ENCODE peak calls at places on chromosomes 6 and 20, in nine cellular contexts. One of them, this sample, is unnamed.

GRCh38 chr6:109527989-109528388 is 45.0 kb upstream of the ZBTB24 start:
- DNase-seq in fibroblast of pulmonary artery: peak
- DNase-seq in Peyer's patch: no peak
- DNase-seq in epithelial cell of esophagus: peak
- DNase-seq in ovary: no peak
- DNase-seq in foreskin fibroblast: peak
- DNase-seq in mammary epithelial cell: peak
- DNase-seq in left ventricle myocardium inferior: no peak
- DNase-seq in hepatocyte: no peak
- DNase-seq in this sample: no peak

GRCh38 chr6:41651962-41652657 is 13.8 kb downstream of the MDFI start:
- DNase-seq in foreskin fibroblast: no peak
- DNase-seq in ovary: no peak
- DNase-seq in left ventricle myocardium inferior: no peak
- DNase-seq in epithelial cell of esophagus: no peak
- DNase-seq in mammary epithelial cell: no peak
- DNase-seq in hepatocyte: no peak
- DNase-seq in Peyer's patch: no peak
- DNase-seq in fibroblast of pulmonary artery: no peak
- DNase-seq in this sample: no peak

GRCh38 chr20:47220161-47220582 is 136.3 kb downstream of the ZMYND8 start:
- DNase-seq in left ventricle myocardium inferior: no peak
- DNase-seq in Peyer's patch: peak
- DNase-seq in fibroblast of pulmonary artery: peak
- DNase-seq in foreskin fibroblast: peak
- DNase-seq in ovary: no peak
- DNase-seq in mammary epithelial cell: no peak
- DNase-seq in epithelial cell of esophagus: peak
- DNase-seq in hepatocyte: no peak
- DNase-seq in this sample: no peak

GRCh38 chr20:20594171-20594530 is 118.3 kb downstream of the RALGAPA2 start:
- DNase-seq in epithelial cell of esophagus: peak
- DNase-seq in foreskin fibroblast: peak
- DNase-seq in left ventricle myocardium inferior: no peak
- DNase-seq in mammary epithelial cell: no peak
- DNase-seq in hepatocyte: peak
- DNase-seq in ovary: no peak
- DNase-seq in fibroblast of pulmonary artery: peak
- DNase-seq in Peyer's patch: no peak
- DNase-seq in this sample: no peak

GRCh38 chr20:64099880-64100565 is 7.3 kb downstream of the NPBWR2 start:
- DNase-seq in hepatocyte: no peak
- DNase-seq in left ventricle myocardium inferior: no peak
- DNase-seq in foreskin fibroblast: no peak
- DNase-seq in fibroblast of pulmonary artery: no peak
- DNase-seq in epithelial cell of esophagus: no peak
- DNase-seq in mammary epithelial cell: no peak
- DNase-seq in Peyer's patch: peak
- DNase-seq in ovary: no peak
- DNase-seq in this sample: no peak

GRCh38 chr6:133632206-133632605 is 256.7 kb upstream of the TCF21 start:
- DNase-seq in foreskin fibroblast: peak
- DNase-seq in left ventricle myocardium inferior: no peak
- DNase-seq in ovary: no peak
- DNase-seq in epithelial cell of esophagus: peak
- DNase-seq in fibroblast of pulmonary artery: peak
- DNase-seq in Peyer's patch: no peak
- DNase-seq in mammary epithelial cell: peak
- DNase-seq in hepatocyte: peak
- DNase-seq in this sample: no peak

GRCh38 chr6:121794630-121795029 is 359.2 kb downstream of the GJA1 start:
- DNase-seq in epithelial cell of esophagus: peak
- DNase-seq in foreskin fibroblast: peak
- DNase-seq in fibroblast of pulmonary artery: peak
- DNase-seq in hepatocyte: peak
- DNase-seq in Peyer's patch: no peak
- DNase-seq in ovary: no peak
- DNase-seq in left ventricle myocardium inferior: no peak
- DNase-seq in mammary epithelial cell: peak
- DNase-seq in this sample: no peak

GRCh38 chr6:24093381-24093780 is 32.6 kb upstream of the NRSN1 start:
- DNase-seq in left ventricle myocardium inferior: no peak
- DNase-seq in hepatocyte: no peak
- DNase-seq in epithelial cell of esophagus: no peak
- DNase-seq in Peyer's patch: no peak
- DNase-seq in ovary: no peak
- DNase-seq in fibroblast of pulmonary artery: no peak
- DNase-seq in foreskin fibroblast: no peak
- DNase-seq in mammary epithelial cell: no peak
- DNase-seq in this sample: no peak

DNA sequence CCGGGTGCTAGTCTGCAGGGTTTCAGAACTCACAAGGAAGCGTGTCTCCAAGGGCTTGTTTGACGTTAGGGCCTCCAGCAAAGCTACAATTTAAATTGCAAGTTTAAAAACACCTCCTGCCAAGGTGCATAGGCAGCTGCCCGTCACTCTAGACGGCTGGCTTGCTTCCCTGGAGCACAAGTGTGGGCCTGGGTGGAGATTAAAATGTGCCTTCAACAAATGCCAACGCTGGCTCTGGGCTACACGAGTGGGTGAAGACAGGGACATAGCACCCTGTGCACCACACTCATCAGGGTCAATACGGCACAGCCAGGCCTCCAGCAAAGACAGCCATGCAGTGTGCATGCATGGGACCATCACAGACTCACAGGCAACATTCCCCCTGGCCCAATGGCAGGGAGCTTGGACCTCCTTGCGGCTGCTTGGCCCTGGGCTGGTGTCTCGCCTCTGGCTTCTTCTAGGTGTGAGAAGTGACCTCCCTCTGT is 48.4 kb upstream of the FRMD1 start:
- DNase-seq in left ventricle myocardium inferior: peak
- DNase-seq in foreskin fibroblast: no peak
- DNase-seq in fibroblast of pulmonary artery: no peak
- DNase-seq in ovary: no peak
- DNase-seq in hepatocyte: no peak
- DNase-seq in mammary epithelial cell: no peak
- DNase-seq in epithelial cell of esophagus: no peak
- DNase-seq in Peyer's patch: peak
- DNase-seq in this sample: peak
- H3K4me3 ChIP-seq in left ventricle myocardium inferior: no peak
- H3K4me3 ChIP-seq in foreskin fibroblast: no peak
- H3K4me3 ChIP-seq in fibroblast of pulmonary artery: no peak
- H3K4me3 ChIP-seq in ovary: no peak
- H3K4me3 ChIP-seq in hepatocyte: no peak
- H3K4me3 ChIP-seq in mammary epithelial cell: no peak
- H3K4me3 ChIP-seq in epithelial cell of esophagus: no peak
- H3K4me3 ChIP-seq in Peyer's patch: no peak
- H3K4me3 ChIP-seq in this sample: no peak

GRCh38 chr20:1227121-1227582 is 1.3 kb downstream of the RAD21L1 start:
- DNase-seq in left ventricle myocardium inferior: no peak
- DNase-seq in hepatocyte: no peak
- DNase-seq in epithelial cell of esophagus: no peak
- DNase-seq in foreskin fibroblast: no peak
- DNase-seq in mammary epithelial cell: no peak
- DNase-seq in Peyer's patch: no peak
- DNase-seq in ovary: no peak
- DNase-seq in fibroblast of pulmonary artery: no peak
- DNase-seq in this sample: no peak
- TF ChIP-seq CTCF in left ventricle myocardium inferior: no peak
- TF ChIP-seq CTCF in hepatocyte: no peak
- TF ChIP-seq CTCF in epithelial cell of esophagus: no peak
- TF ChIP-seq CTCF in foreskin fibroblast: no peak
- TF ChIP-seq CTCF in mammary epithelial cell: no peak
- TF ChIP-seq CTCF in Peyer's patch: no peak
- TF ChIP-seq CTCF in ovary: no peak
- TF ChIP-seq CTCF in fibroblast of pulmonary artery: no peak
- TF ChIP-seq CTCF in this sample: no peak

GRCh38 chr6:26103770-26104456 is 16.7 kb downstream of the HFE start:
- DNase-seq in foreskin fibroblast: peak
- DNase-seq in ovary: peak
- DNase-seq in hepatocyte: peak
- DNase-seq in Peyer's patch: peak
- DNase-seq in left ventricle myocardium inferior: peak
- DNase-seq in mammary epithelial cell: peak
- DNase-seq in epithelial cell of esophagus: peak
- DNase-seq in fibroblast of pulmonary artery: peak
- DNase-seq in this sample: peak

GRCh38 chr6:26105109-26105730 is 18.0 kb downstream of the HFE start:
- DNase-seq in fibroblast of pulmonary artery: no peak
- DNase-seq in mammary epithelial cell: no peak
- DNase-seq in foreskin fibroblast: no peak
- DNase-seq in hepatocyte: no peak
- DNase-seq in epithelial cell of esophagus: no peak
- DNase-seq in left ventricle myocardium inferior: no peak
- DNase-seq in Peyer's patch: no peak
- DNase-seq in ovary: no peak
- DNase-seq in this sample: no peak

GRCh38 chr6:26104457-26105108 is 17.4 kb downstream of the HFE start:
- DNase-seq in mammary epithelial cell: no peak
- DNase-seq in fibroblast of pulmonary artery: no peak
- DNase-seq in left ventricle myocardium inferior: no peak
- DNase-seq in foreskin fibroblast: no peak
- DNase-seq in Peyer's patch: peak
- DNase-seq in hepatocyte: peak
- DNase-seq in ovary: peak
- DNase-seq in epithelial cell of esophagus: no peak
- DNase-seq in this sample: no peak

GRCh38 chr6:26105842-26106241 is 18.6 kb downstream of the HFE start:
- DNase-seq in Peyer's patch: no peak
- DNase-seq in fibroblast of pulmonary artery: no peak
- DNase-seq in mammary epithelial cell: no peak
- DNase-seq in hepatocyte: no peak
- DNase-seq in foreskin fibroblast: peak
- DNase-seq in left ventricle myocardium inferior: no peak
- DNase-seq in epithelial cell of esophagus: peak
- DNase-seq in ovary: no peak
- DNase-seq in this sample: no peak

GRCh38 chr6:26103141-26103769 is 16.0 kb downstream of the HFE start:
- DNase-seq in foreskin fibroblast: peak
- DNase-seq in ovary: no peak
- DNase-seq in mammary epithelial cell: no peak
- DNase-seq in fibroblast of pulmonary artery: peak
- DNase-seq in hepatocyte: peak
- DNase-seq in left ventricle myocardium inferior: no peak
- DNase-seq in epithelial cell of esophagus: peak
- DNase-seq in Peyer's patch: no peak
- DNase-seq in this sample: no peak
- H3K4me3 ChIP-seq in foreskin fibroblast: peak
- H3K4me3 ChIP-seq in ovary: peak
- H3K4me3 ChIP-seq in mammary epithelial cell: peak
- H3K4me3 ChIP-seq in fibroblast of pulmonary artery: peak
- H3K4me3 ChIP-seq in hepatocyte: no peak
- H3K4me3 ChIP-seq in left ventricle myocardium inferior: peak
- H3K4me3 ChIP-seq in epithelial cell of esophagus: peak
- H3K4me3 ChIP-seq in Peyer's patch: peak
- H3K4me3 ChIP-seq in this sample: peak

GRCh38 chr6:31197559-31198305 is 27.2 kb upstream of the POU5F1 start:
- DNase-seq in Peyer's patch: peak
- DNase-seq in left ventricle myocardium inferior: peak
- DNase-seq in epithelial cell of esophagus: peak
- DNase-seq in mammary epithelial cell: peak
- DNase-seq in hepatocyte: peak
- DNase-seq in foreskin fibroblast: peak
- DNase-seq in fibroblast of pulmonary artery: peak
- DNase-seq in ovary: peak
- DNase-seq in this sample: peak

GRCh38 chr6:31194271-31194834 is 23.9 kb upstream of the POU5F1 start:
- DNase-seq in left ventricle myocardium inferior: no peak
- DNase-seq in mammary epithelial cell: no peak
- DNase-seq in hepatocyte: no peak
- DNase-seq in fibroblast of pulmonary artery: no peak
- DNase-seq in foreskin fibroblast: no peak
- DNase-seq in epithelial cell of esophagus: no peak
- DNase-seq in ovary: no peak
- DNase-seq in Peyer's patch: peak
- DNase-seq in this sample: no peak

GRCh38 chr6:31187780-31188194 is 17.3 kb upstream of the POU5F1 start:
- DNase-seq in ovary: no peak
- DNase-seq in hepatocyte: no peak
- DNase-seq in Peyer's patch: no peak
- DNase-seq in fibroblast of pulmonary artery: no peak
- DNase-seq in epithelial cell of esophagus: no peak
- DNase-seq in mammary epithelial cell: no peak
- DNase-seq in left ventricle myocardium inferior: no peak
- DNase-seq in foreskin fibroblast: no peak
- DNase-seq in this sample: no peak

GRCh38 chr6:31190488-31190887 is 20.0 kb upstream of the POU5F1 start:
- DNase-seq in hepatocyte: no peak
- DNase-seq in left ventricle myocardium inferior: no peak
- DNase-seq in ovary: no peak
- DNase-seq in mammary epithelial cell: no peak
- DNase-seq in foreskin fibroblast: no peak
- DNase-seq in epithelial cell of esophagus: no peak
- DNase-seq in Peyer's patch: no peak
- DNase-seq in fibroblast of pulmonary artery: no peak
- DNase-seq in this sample: no peak

DNA sequence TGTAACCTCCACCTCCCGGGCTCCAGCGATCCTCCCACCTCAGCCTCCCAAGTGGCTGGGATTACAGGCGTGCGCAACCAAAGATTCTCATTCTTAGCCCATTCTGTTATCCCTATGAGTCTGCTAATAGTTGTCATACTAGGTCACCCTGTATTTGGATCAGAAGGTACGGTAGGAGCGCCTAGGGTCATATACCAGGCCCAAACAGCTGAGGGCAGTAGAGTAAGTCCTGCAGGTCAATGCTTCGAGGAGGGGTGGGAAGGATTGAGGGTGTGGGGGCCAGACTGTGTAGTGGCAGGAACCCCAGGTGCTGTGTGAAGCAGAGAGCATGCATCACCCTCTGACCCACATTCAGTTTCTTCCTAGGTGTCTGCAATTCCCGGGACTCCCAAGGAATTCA is 22.7 kb upstream of the POU5F1 start:
- DNase-seq in foreskin fibroblast: no peak
- DNase-seq in fibroblast of pulmonary artery: no peak
- DNase-seq in hepatocyte: no peak
- DNase-seq in mammary epithelial cell: no peak
- DNase-seq in Peyer's patch: no peak
- DNase-seq in left ventricle myocardium inferior: no peak
- DNase-seq in epithelial cell of esophagus: no peak
- DNase-seq in ovary: no peak
- DNase-seq in this sample: no peak
- TF ChIP-seq CTCF in foreskin fibroblast: no peak
- TF ChIP-seq CTCF in fibroblast of pulmonary artery: no peak
- TF ChIP-seq CTCF in hepatocyte: no peak
- TF ChIP-seq CTCF in mammary epithelial cell: no peak
- TF ChIP-seq CTCF in Peyer's patch: no peak
- TF ChIP-seq CTCF in left ventricle myocardium inferior: no peak
- TF ChIP-seq CTCF in epithelial cell of esophagus: peak
- TF ChIP-seq CTCF in ovary: no peak
- TF ChIP-seq CTCF in this sample: no peak

This sample was measured in right atrium auricular region.